ENCODE peak calls at places on chromosomes 16 and 17, in four cellular contexts. E is WTC11, X is lung, L is fibroblast of the aortic adventitia. Y is an unnamed sample.

GRCh38 chr17:45722161-45722560 is 62.0 kb upstream of the CRHR1 start:
- DNase-seq in X (no peak), L (no peak), E (peak), Y (no peak)

GRCh38 chr17:75088465-75088895 is 726 bp downstream of the SLC16A5 start:
- DNase-seq in L (no peak), E (no peak), X (no peak), Y (no peak)

GRCh38 chr16:73298562-73298961 is 250.6 kb upstream of the ZFHX3 start:
- DNase-seq in X (no peak), E (no peak), L (peak), Y (no peak)

GRCh38 chr17:16945141-16945493 is 26.8 kb downstream of the TNFRSF13B start:
- DNase-seq in L (no peak), E (no peak), X (no peak), Y (no peak)

GRCh38 chr17:9928601-9929341 is 23.7 kb upstream of the RCVRN start:
- DNase-seq in X (no peak), L (peak), E (peak), Y (no peak)

GRCh38 chr17:46191332-46192210 is 1.7 kb downstream of the KANSL1 start:
- DNase-seq in X (no peak), L (peak), E (no peak), Y (peak)

GRCh38 chr16:9647981-9648701 is 534.1 kb downstream of the GRIN2A start:
- DNase-seq in X (no peak), L (peak), E (no peak), Y (peak)

GRCh38 chr16:66402591-66403230 is 24.4 kb upstream of the BEAN1 start:
- DNase-seq in L (no peak), X (no peak), E (no peak), Y (no peak)

GRCh38 chr16:80197790-80198201 is 343.0 kb upstream of the DYNLRB2 start:
- DNase-seq in X (no peak), L (peak), E (no peak), Y (no peak)

GRCh38 chr17:8122391-8122922 is 1.4 kb downstream of the HES7 start:
- DNase-seq in E (peak), L (peak), X (no peak), Y (no peak)

GRCh38 chr17:82414548-82415281 is 3.4 kb upstream of the HEXD start:
- DNase-seq in X (peak), E (peak), L (peak), Y (peak)

GRCh38 chr16:57172891-57173290 is 12.9 kb downstream of the PSME3IP1 start:
- DNase-seq in E (no peak), X (no peak), L (no peak), Y (no peak)

GRCh38 chr16:24875466-24875865 is 29.7 kb downstream of the SLC5A11 start:
- DNase-seq in X (no peak), E (no peak), L (no peak), Y (no peak)

GRCh38 chr17:72561680-72562079 is 440.9 kb downstream of the SOX9 start:
- DNase-seq in L (no peak), X (no peak), E (no peak), Y (no peak)

GRCh38 chr17:58666858-58667267 is 25.0 kb downstream of the TEX14 start:
- DNase-seq in L (peak), E (no peak), X (peak), Y (no peak)

GRCh38 chr16:2584742-2585650 is 47.2 kb downstream of the PDPK1 start:
- DNase-seq in X (no peak), L (no peak), E (no peak), Y (no peak)

GRCh38 chr16:11698271-11698689 is 30.0 kb downstream of the SNN start:
- DNase-seq in E (no peak), L (no peak), X (no peak), Y (no peak)

GRCh38 chr17:39621523-39622379 is 5.0 kb upstream of the PPP1R1B start:
- DNase-seq in E (peak), L (peak), X (peak), Y (peak)

GRCh38 chr17:49543860-49544259 is 31.8 kb upstream of the NXPH3 start:
- DNase-seq in X (no peak), L (no peak), E (no peak), Y (no peak)

GRCh38 chr17:36629252-36629847 is 28.0 kb downstream of the MRM1 start:
- DNase-seq in L (peak), E (peak), X (peak), Y (peak)

GRCh38 chr16:1772362-1772907 is at the start of gene EME2:
- DNase-seq in L (no peak), X (no peak), E (no peak), Y (no peak)

GRCh38 chr16:4513881-4514280 is 24.7 kb downstream of the CDIP1 start:
- DNase-seq in X (no peak), L (no peak), E (no peak), Y (no peak)

GRCh38 chr16:73019456-73020362 is 28.2 kb downstream of the ZFHX3 start:
- DNase-seq in L (peak), X (no peak), E (no peak), Y (no peak)

GRCh38 chr16:57906385-57907316 is 64.3 kb downstream of the CNGB1 start:
- DNase-seq in X (no peak), E (peak), L (no peak), Y (no peak)

GRCh38 chr17:19553036-19553435 is 19.4 kb downstream of the SLC47A1 start:
- DNase-seq in X (no peak), E (no peak), L (no peak), Y (no peak)

GRCh38 chr17:42700890-42701289 is 18.6 kb downstream of the CNTNAP1 start:
- DNase-seq in X (no peak), E (no peak), L (no peak), Y (no peak)

GRCh38 chr16:49622084-49622390 is 233.9 kb downstream of the ZNF423 start:
- DNase-seq in E (no peak), L (no peak), X (no peak), Y (no peak)

GRCh38 chr17:34741967-34742366 is 162.6 kb downstream of the TMEM132E start:
- DNase-seq in X (no peak), L (no peak), E (no peak), Y (no peak)

GRCh38 chr16:80580109-80580832 is 39.5 kb downstream of the DYNLRB2 start:
- DNase-seq in L (peak), X (no peak), E (no peak), Y (peak)

GRCh38 chr17:44044092-44044491 is 22.4 kb downstream of the LSM12 start:
- DNase-seq in X (no peak), E (no peak), L (peak), Y (no peak)

GRCh38 chr16:1430214-1430758 is 592 bp upstream of the PERCC1 start:
- DNase-seq in L (no peak), X (no peak), E (no peak), Y (no peak)

GRCh38 chr17:48457080-48457836 is 27.2 kb upstream of the SKAP1 start:
- DNase-seq in X (peak), L (peak), E (peak), Y (peak)

GRCh38 chr17:82966415-82966814 is 113.0 kb upstream of the METRNL start:
- DNase-seq in X (no peak), E (no peak), L (no peak), Y (no peak)

GRCh38 chr16:17304814-17305169 is 166.0 kb downstream of the XYLT1 start:
- DNase-seq in L (no peak), X (no peak), E (no peak), Y (no peak)

GRCh38 chr16:2939968-2940367 is 24.1 kb upstream of the KREMEN2 start:
- DNase-seq in E (no peak), X (no peak), L (no peak), Y (no peak)

GRCh38 chr17:79201119-79201518 is 126.5 kb downstream of the ENGASE start:
- DNase-seq in X (no peak), E (no peak), L (no peak), Y (no peak)

GRCh38 chr16:26491271-26491670 is 575.5 kb upstream of the C16orf82 start:
- DNase-seq in E (no peak), X (no peak), L (no peak), Y (no peak)

GRCh38 chr17:14580494-14580893 is 279.6 kb downstream of the HS3ST3B1 start:
- DNase-seq in E (no peak), X (no peak), L (no peak), Y (no peak)

GRCh38 chr16:72532896-72533295 is 360.9 kb upstream of the PMFBP1 start:
- DNase-seq in E (no peak), X (no peak), L (peak), Y (no peak)

GRCh38 chr17:81510798-81511549 is 1.6 kb downstream of the ACTG1 start:
- DNase-seq in E (no peak), L (peak), X (no peak), Y (no peak)

DNA sequence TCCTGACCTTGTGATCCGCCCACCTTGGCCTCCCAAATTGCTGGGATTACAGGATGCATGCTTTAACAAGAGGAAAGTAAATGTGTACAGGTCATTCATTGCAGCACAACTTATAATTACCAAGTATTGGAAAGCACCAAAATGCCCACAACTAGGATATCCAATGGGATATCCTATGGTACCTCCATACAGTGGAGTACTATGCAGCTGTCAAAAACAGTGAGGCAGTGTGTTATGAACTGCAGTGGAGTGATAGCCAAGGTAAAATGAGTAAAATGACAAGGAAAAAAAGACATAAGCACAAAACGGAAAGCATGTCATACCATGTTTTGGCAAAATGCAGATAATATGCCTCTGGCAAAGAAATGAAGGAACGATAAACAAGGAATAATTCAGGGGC is 87.6 kb downstream of the FOXL1 start:
- DNase-seq in E (no peak), L (no peak), X (no peak), Y (no peak)
- TF ChIP-seq CTCF in E (no peak), L (no peak), X (no peak), Y (no peak)

GRCh38 chr17:3968017-3968416 is 3.8 kb upstream of the ATP2A3 start:
- DNase-seq in L (no peak), E (no peak), X (no peak), Y (no peak)
- TF ChIP-seq CTCF in L (no peak), E (no peak), X (no peak), Y (no peak)

GRCh38 chr17:51741447-51741846 is 417.1 kb downstream of the CA10 start:
- DNase-seq in E (no peak), L (no peak), X (no peak), Y (no peak)
- TF ChIP-seq CTCF in E (no peak), L (no peak), X (no peak), Y (no peak)

GRCh38 chr17:30957741-30958140 is 13.1 kb upstream of the RNF135 start:
- DNase-seq in X (no peak), E (no peak), L (no peak), Y (no peak)

GRCh38 chr17:30958187-30958586 is 12.7 kb upstream of the RNF135 start:
- DNase-seq in E (no peak), L (no peak), X (no peak), Y (no peak)

GRCh38 chr17:30952645-30953393 is 18.0 kb upstream of the RNF135 start:
- DNase-seq in L (no peak), E (no peak), X (no peak), Y (no peak)

GRCh38 chr17:30954046-30954805 is 16.6 kb upstream of the RNF135 start:
- DNase-seq in E (no peak), X (no peak), L (peak), Y (no peak)

DNA sequence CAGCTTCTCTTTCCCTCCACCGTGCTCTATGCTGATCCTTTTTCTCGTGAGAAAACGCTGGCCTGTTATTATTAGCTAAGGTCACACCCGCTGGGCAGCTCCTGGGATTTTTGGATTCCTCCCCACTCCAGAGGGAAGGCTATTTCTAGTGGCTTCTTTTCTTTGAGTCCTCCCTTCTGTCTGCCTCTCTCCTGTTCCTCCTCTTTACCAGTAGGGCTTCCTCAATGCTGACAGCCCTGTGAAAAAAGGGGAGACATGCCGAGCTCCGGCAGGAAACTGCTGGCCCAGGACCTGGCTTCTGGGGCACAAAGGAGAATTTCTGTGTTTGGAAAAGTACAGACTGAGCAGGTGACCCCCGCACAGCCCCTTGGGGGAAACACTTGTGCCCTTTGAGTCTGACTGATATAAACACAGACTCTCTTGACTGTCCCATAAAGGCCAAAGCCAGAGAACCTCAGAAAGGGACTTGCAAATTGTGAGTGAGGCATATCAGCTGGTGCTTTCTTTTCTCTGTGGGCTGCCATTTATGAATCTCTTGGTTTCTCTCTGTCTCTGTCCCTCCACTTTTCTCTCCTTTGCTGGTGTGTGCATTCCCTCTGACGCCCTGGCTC is 14.0 kb upstream of the RNF135 start:
- DNase-seq in E (no peak), L (peak), X (no peak), Y (no peak)
- TF ChIP-seq CTCF in E (no peak), L (peak), X (no peak), Y (no peak)

GRCh38 chr16:28998837-28999236 is 14.0 kb downstream of the LAT start:
- DNase-seq in E (no peak), X (no peak), L (no peak), Y (no peak)
- TF ChIP-seq CTCF in E (no peak), X (no peak), L (no peak), Y (no peak)

DNA sequence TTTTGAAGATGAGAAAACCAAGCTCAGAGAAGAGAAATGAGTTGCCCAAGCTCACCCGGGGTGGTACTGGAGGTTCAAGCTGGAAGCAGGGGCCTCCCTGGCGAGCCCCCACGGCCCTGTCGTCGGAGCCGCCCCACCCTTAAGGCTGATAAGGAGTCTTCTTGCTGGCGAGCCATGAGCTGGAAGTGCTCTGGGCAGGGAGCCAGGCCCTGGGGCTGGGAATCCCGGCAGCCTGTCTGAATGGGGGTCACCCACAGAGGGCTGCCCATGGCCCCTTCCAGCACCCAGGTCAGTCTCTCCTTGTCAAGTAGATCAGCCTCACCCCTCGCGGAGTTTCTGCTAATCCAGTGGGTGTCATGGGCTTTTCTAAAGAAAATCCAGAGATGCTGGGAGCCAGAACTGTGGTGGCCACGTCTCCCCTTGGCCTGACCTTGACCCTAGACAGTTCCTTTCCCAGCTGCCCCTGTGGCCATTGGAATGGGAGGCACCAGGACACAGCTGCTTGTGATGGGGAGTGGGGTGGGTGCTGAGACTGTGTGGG is 1.2 kb upstream of the P2RX1 start:
- DNase-seq in X (peak), L (peak), E (no peak), Y (no peak)
- TF ChIP-seq CTCF in X (no peak), L (peak), E (no peak), Y (no peak)

GRCh38 chr17:63774141-63774981 is at the start of gene DDX42:
- DNase-seq in E (peak), L (peak), X (peak), Y (no peak)
- TF ChIP-seq CTCF in E (no peak), L (peak), X (no peak), Y (peak)

GRCh38 chr16:67932462-67932840 is 789 bp upstream of the CTRL start:
- DNase-seq in X (no peak), L (no peak), E (no peak), Y (no peak)

GRCh38 chr16:67930191-67930590 is 1.5 kb downstream of the CTRL start:
- DNase-seq in L (no peak), E (no peak), X (no peak), Y (no peak)

GRCh38 chr16:67933805-67934204 is 2.1 kb upstream of the CTRL start:
- DNase-seq in X (no peak), E (no peak), L (no peak), Y (no peak)

GRCh38 chr16:67930678-67931211 is 917 bp downstream of the CTRL start:
- DNase-seq in X (no peak), L (no peak), E (no peak), Y (no peak)

GRCh38 chr16:67931712-67932461 is at the start of gene CTRL:
- DNase-seq in E (no peak), X (no peak), L (no peak), Y (no peak)
- TF ChIP-seq CTCF in E (no peak), X (no peak), L (peak), Y (no peak)

GRCh38 chr16:74995986-74996385 is 2.8 kb upstream of the ZNRF1 start:
- DNase-seq in X (no peak), L (no peak), E (no peak), Y (no peak)

GRCh38 chr16:74987027-74987681 is 2.2 kb upstream of the WDR59 start:
- DNase-seq in E (no peak), L (no peak), X (no peak), Y (no peak)

GRCh38 chr16:74990832-74991231 is 5.9 kb upstream of the WDR59 start:
- DNase-seq in E (no peak), L (no peak), X (no peak), Y (no peak)

GRCh38 chr16:74991593-74992403 is 6.9 kb upstream of the WDR59 start:
- DNase-seq in E (no peak), L (no peak), X (no peak), Y (no peak)

GRCh38 chr16:74991268-74991592 is 6.3 kb upstream of the WDR59 start:
- DNase-seq in X (no peak), E (no peak), L (no peak), Y (no peak)
- TF ChIP-seq CTCF in X (no peak), E (no peak), L (no peak), Y (no peak)

GRCh38 chr16:83606486-83607030 is 201.2 kb upstream of the HSBP1 start:
- DNase-seq in X (no peak), E (peak), L (no peak), Y (no peak)
- TF ChIP-seq CTCF in X (no peak), E (no peak), L (no peak), Y (no peak)

Y was measured in GM10248.